ENCODE peak calls at places on chromosomes 3 and 15, in ten cellular contexts. N is PC-9, E is PC-3, A is heart left ventricle, L is mucosa of descending colon, P is endodermal cell, G is adrenal gland, J is MM.1S, W is hepatocyte, U is kidney. D is an unnamed sample. For H3K4me1, the result is how much of the 10 kb centered on the place peaks cover.

GRCh38 chr3:143242101-143242500 is 122.5 kb downstream of the CHST2 start:
- DNase-seq in N (no peak), L (no peak), A (no peak), U (no peak), P (no peak), J (no peak), G (no peak), W (no peak), E (no peak), D (no peak)

GRCh38 chr3:78737988-78738387 is 1029.8 kb downstream of the ROBO1 start:
- DNase-seq in G (peak), U (no peak), W (no peak), E (peak), J (no peak), L (no peak), A (no peak), N (no peak), P (no peak), D (no peak)

GRCh38 chr3:129927072-129927471 is 33.6 kb upstream of the TMCC1 start:
- DNase-seq in J (no peak), L (no peak), P (no peak), U (no peak), G (no peak), W (no peak), A (no peak), N (no peak), E (no peak), D (no peak)

GRCh38 chr3:45972534-45973402 is 22.9 kb downstream of the FYCO1 start:
- DNase-seq in J (peak), U (no peak), G (peak), A (no peak), L (no peak), E (peak), N (peak), W (peak), P (no peak), D (no peak)

GRCh38 chr3:196284396-196284795 is 3.1 kb downstream of the PCYT1A start:
- DNase-seq in J (no peak), U (no peak), E (no peak), N (no peak), A (no peak), P (no peak), G (no peak), L (no peak), W (no peak), D (no peak)

GRCh38 chr3:172666181-172666872 is 44.5 kb downstream of the NCEH1 start:
- DNase-seq in W (no peak), U (no peak), N (peak), J (no peak), G (peak), E (no peak), A (no peak), L (no peak), P (peak), D (no peak)

GRCh38 chr15:33584797-33585196 is 274.0 kb downstream of the RYR3 start:
- DNase-seq in W (no peak), U (no peak), P (no peak), E (peak), N (peak), A (no peak), J (no peak), L (no peak), G (peak), D (no peak)

GRCh38 chr15:65184305-65184943 is 718 bp downstream of the CLPX start:
- DNase-seq in W (peak), A (peak), P (peak), J (peak), E (peak), G (peak), L (peak), U (peak), N (peak), D (peak)

GRCh38 chr3:65401359-65401810 is 637.3 kb downstream of the MAGI1 start:
- DNase-seq in A (no peak), E (no peak), L (no peak), N (no peak), W (no peak), G (no peak), P (peak), J (no peak), U (no peak), D (no peak)

GRCh38 chr3:186418601-186419238 is 56.7 kb upstream of the DGKG start:
- DNase-seq in E (peak), A (no peak), P (no peak), W (peak), L (no peak), N (peak), U (no peak), G (no peak), J (no peak), D (no peak)

GRCh38 chr3:112687621-112688020 is 46.7 kb upstream of the CCDC80 start:
- DNase-seq in U (no peak), N (no peak), P (no peak), L (no peak), J (no peak), E (no peak), G (no peak), W (no peak), A (no peak), D (no peak)

GRCh38 chr3:58285334-58285733 is 20.7 kb upstream of the RPP14 start:
- DNase-seq in N (no peak), W (no peak), U (no peak), P (no peak), E (no peak), G (no peak), A (no peak), L (no peak), J (no peak), D (no peak)

GRCh38 chr3:143737065-143737464 is 111.2 kb downstream of the SLC9A9 start:
- DNase-seq in J (no peak), A (no peak), P (no peak), L (no peak), U (no peak), E (peak), W (no peak), G (no peak), N (no peak), D (no peak)

GRCh38 chr3:124964432-124964831 is 29.9 kb upstream of the MUC13 start:
- DNase-seq in A (no peak), W (no peak), E (no peak), G (no peak), P (no peak), U (no peak), L (no peak), N (no peak), J (no peak), D (no peak)

GRCh38 chr3:146180376-146180775 is 19.4 kb upstream of the PLOD2 start:
- DNase-seq in G (no peak), L (no peak), E (no peak), N (no peak), J (no peak), A (no peak), U (no peak), W (no peak), P (no peak), D (no peak)

GRCh38 chr3:58122936-58123700 is 87.7 kb downstream of the DNASE1L3 start:
- DNase-seq in J (no peak), L (no peak), E (no peak), U (no peak), N (no peak), A (no peak), W (no peak), P (no peak), G (no peak), D (no peak)

GRCh38 chr3:12966847-12967750 is 106.1 kb downstream of the IQSEC1 start:
- DNase-seq in J (no peak), E (no peak), A (no peak), G (no peak), W (peak), L (peak), U (peak), N (no peak), P (no peak), D (peak)

GRCh38 chr3:112464264-112464663 is 35.0 kb downstream of the BTLA start:
- DNase-seq in L (no peak), G (no peak), E (no peak), U (no peak), W (no peak), P (no peak), N (no peak), J (peak), A (no peak), D (no peak)

GRCh38 chr3:62171789-62172188 is 201.6 kb downstream of the FEZF2 start:
- DNase-seq in J (no peak), W (no peak), G (no peak), L (no peak), E (no peak), N (no peak), A (no peak), P (no peak), U (no peak), D (no peak)

GRCh38 chr3:146131616-146132410 is 29.2 kb downstream of the PLOD2 start:
- DNase-seq in P (no peak), G (no peak), N (no peak), L (no peak), A (no peak), J (no peak), W (no peak), U (no peak), E (peak), D (no peak)

GRCh38 chr3:122322095-122323075 is 2.7 kb upstream of the CSTA start:
- DNase-seq in P (no peak), G (no peak), L (no peak), U (no peak), N (no peak), E (no peak), J (no peak), W (no peak), A (no peak), D (no peak)

GRCh38 chr3:123028233-123028828 is 768 bp upstream of the SEMA5B start:
- DNase-seq in W (peak), G (peak), U (no peak), P (peak), J (peak), N (peak), E (peak), L (no peak), A (peak), D (peak)

GRCh38 chr15:52294881-52295420 is 653 bp downstream of the MYO5C start:
- DNase-seq in W (peak), N (no peak), L (peak), A (no peak), J (peak), P (peak), E (peak), G (no peak), U (no peak), D (no peak)

GRCh38 chr3:100006570-100007271 is 107.6 kb downstream of the FILIP1L start:
- DNase-seq in L (no peak), G (no peak), U (no peak), P (no peak), N (peak), W (no peak), E (peak), A (no peak), J (no peak), D (no peak)

GRCh38 chr15:33547876-33548275 is 237.1 kb downstream of the RYR3 start:
- DNase-seq in W (peak), U (no peak), G (peak), E (peak), N (no peak), L (peak), A (peak), J (peak), P (peak), D (no peak)

GRCh38 chr15:29805043-29805707 is 17.1 kb downstream of the TJP1 start:
- DNase-seq in L (no peak), W (peak), J (no peak), A (no peak), G (peak), P (no peak), E (peak), U (no peak), N (no peak), D (no peak)

GRCh38 chr15:62750471-62750870 is 292.1 kb upstream of the TPM1 start:
- DNase-seq in A (no peak), N (no peak), E (no peak), W (no peak), J (peak), G (no peak), P (no peak), U (no peak), L (no peak), D (no peak)

GRCh38 chr3:154668835-154669234 is 238.8 kb upstream of the GPR149 start:
- DNase-seq in U (no peak), N (no peak), J (no peak), A (no peak), E (no peak), P (no peak), L (no peak), W (no peak), G (no peak), D (no peak)

GRCh38 chr15:99955532-99955931 is 222.3 kb upstream of the LYSMD4 start:
- DNase-seq in P (peak), N (no peak), L (no peak), W (no peak), U (no peak), E (no peak), G (no peak), A (no peak), J (no peak), D (no peak)

GRCh38 chr15:60708684-60709083 is 229.7 kb upstream of the ICE2 start:
- DNase-seq in J (no peak), E (no peak), A (no peak), U (no peak), L (no peak), G (peak), P (no peak), N (no peak), W (no peak), D (no peak)

GRCh38 chr3:132730891-132731580 is 8.8 kb upstream of the NPHP3 start:
- DNase-seq in U (no peak), G (peak), N (no peak), W (peak), J (peak), A (peak), E (peak), P (peak), L (no peak), D (no peak)

GRCh38 chr3:14290631-14291385 is 111.6 kb upstream of the SLC6A6 start:
- DNase-seq in N (no peak), U (no peak), E (no peak), P (peak), A (no peak), W (peak), L (no peak), G (no peak), J (no peak), D (peak)

GRCh38 chr3:14289590-14290453 is 111.2 kb downstream of the LSM3 start:
- DNase-seq in W (peak), A (peak), N (peak), J (no peak), E (peak), G (peak), L (no peak), P (no peak), U (no peak), D (peak)

GRCh38 chr3:14286887-14287496 is 108.4 kb downstream of the LSM3 start:
- DNase-seq in E (no peak), G (no peak), A (no peak), W (no peak), U (no peak), P (peak), N (no peak), J (peak), L (no peak), D (no peak)

GRCh38 chr3:14288168-14288788 is 109.7 kb downstream of the LSM3 start:
- DNase-seq in N (no peak), U (no peak), J (no peak), G (no peak), E (no peak), L (no peak), W (no peak), A (no peak), P (no peak), D (no peak)

GRCh38 chr3:14288833-14289451 is 110.3 kb downstream of the LSM3 start:
- DNase-seq in J (no peak), W (no peak), L (no peak), E (no peak), N (no peak), U (no peak), P (peak), G (no peak), A (no peak), D (no peak)
- TF ChIP-seq CTCF in J (no peak), W (no peak), L (no peak), E (peak), N (no peak), U (no peak), P (no peak), G (no peak), A (no peak), D (no peak)

DNA sequence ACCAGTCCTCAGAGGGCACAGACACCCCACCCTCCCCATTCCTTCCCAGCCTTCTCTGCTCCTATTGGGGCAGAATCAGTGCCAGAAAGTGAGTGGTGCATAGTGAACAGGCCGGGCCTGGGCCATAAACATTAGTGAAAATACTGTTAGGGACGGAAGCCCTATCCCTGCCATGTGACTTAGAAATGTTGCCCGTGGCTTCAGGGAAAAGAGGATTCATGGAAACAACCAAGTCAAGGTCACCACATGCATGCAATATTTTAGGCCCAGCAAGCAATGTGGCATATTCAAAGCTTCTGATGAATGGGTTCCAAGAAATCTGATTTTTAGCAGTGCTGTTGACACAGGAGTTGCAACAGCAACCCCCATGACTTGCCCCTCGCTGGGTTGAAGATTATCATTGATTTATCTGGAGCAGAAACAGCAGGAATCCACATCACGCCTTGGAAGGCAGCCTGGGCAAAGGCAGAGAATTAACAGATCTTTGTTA is 52.3 kb downstream of the CCNL1 start:
- DNase-seq in G (peak), P (peak), U (no peak), E (no peak), L (no peak), W (no peak), N (peak), J (no peak), A (no peak), D (no peak)
- H3K4me1 ChIP-seq in G (under half), P (under half), U (under half), E (under half), L (under half), W (under half), N (under half), J (under half), A (under half), D (under half)

DNA sequence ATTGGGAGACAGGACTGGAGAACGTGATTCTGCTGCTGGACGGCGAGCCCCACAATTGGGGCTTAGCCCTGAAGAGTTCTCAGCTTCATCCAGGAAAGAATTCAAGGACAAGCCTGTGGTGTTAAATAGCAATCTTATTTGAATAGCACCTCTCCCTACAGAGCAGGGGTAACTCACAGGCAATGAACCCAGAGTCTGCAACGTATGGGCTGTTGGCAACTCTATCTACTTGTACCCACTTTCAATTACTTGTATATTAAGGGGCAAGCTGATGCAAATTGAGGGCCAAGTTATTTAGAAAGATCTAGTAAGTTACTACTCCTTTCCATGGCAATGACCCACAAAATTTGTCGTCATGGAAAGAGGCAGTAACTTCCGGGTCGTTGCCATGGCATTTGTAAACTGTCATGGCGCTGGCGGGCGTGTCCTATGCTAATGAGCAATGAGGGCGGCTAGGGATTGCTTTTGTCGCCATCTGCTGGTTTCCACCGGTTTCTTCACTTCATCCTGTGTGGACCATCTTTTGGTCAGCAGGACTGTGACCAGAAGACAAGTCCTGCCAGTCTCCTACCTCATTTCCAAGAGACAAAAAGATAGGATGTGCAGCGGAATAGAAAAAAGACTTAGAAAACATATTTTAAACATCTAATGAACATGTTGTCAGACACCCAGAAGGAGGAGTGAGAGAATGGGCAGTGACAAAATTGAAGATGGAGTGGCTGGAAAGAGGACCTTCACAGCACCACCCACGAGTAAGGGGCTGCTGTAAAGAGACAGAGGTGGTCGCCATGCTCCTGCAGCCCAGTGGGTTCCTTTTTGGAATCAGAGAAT is 45.8 kb upstream of the SH3BP5 start:
- DNase-seq in G (peak), J (peak), L (peak), P (peak), N (peak), W (peak), A (peak), E (peak), U (peak), D (peak)
- TF ChIP-seq CTCF in G (peak), J (peak), L (peak), P (peak), N (peak), W (peak), A (peak), E (peak), U (peak), D (peak)

DNA sequence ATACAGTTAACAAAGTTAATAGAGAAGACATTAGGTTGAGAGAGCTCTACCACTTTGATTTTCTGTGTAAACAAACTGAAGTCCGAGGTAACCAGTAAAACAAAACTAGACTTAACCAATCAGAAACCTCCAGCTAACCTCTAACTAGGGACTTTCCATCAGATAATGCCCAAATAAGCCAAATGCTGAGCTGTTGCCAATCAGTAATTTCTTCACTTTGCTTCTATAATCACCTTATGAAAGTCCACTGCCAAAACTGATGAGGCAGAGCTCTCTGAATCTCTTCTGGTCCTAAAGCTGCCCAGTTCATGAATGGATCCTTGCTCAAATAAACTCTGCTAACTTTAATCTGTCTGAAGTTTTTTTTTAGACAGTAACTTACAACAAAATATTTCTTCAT is 448.0 kb upstream of the NECTIN3 start:
- DNase-seq in N (no peak), L (no peak), A (no peak), E (peak), J (peak), P (no peak), U (no peak), W (no peak), G (no peak), D (no peak)
- H3K4me1 ChIP-seq in N (under half), L (under half), A (under half), E (under half), J (under half), P (under half), U (under half), W (under half), G (under half), D (under half)

DNA sequence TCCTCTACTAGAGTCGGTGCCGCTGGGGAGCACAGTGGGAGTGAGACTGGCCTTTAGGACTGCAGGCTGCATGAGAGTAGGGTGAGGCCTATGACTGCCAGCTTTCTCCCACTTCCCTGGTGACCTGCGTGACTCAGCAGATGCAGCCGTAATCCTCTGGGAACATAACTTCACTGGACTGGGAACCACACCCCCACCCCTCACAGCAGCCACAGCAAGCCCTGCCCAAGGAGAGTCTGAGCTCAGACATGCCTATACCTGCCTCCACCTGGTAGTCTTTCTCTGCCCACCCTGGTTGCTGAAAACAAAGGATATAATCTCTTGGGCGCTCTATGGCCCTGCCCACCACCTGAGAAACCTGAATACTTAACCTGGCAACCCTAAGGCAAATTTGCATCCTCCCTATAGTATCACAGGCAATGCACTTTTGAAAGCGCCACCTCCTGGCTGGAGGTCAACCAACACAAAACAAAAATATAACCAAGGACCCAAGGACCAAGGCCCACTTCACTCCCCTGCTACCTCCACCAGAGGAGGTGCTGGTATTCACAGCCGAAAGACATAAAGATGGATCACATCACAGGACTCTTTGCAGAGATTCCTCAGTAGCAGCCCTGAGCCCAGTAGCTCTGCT is 308.9 kb downstream of the CTNNB1 start:
- DNase-seq in W (no peak), U (no peak), L (no peak), G (no peak), A (no peak), N (no peak), J (no peak), P (peak), E (peak), D (no peak)
- TF ChIP-seq CTCF in W (no peak), U (no peak), L (no peak), G (no peak), A (no peak), N (no peak), J (peak), P (peak), E (peak), D (no peak)